ENCODE peak calls at places on chromosomes 11 and 22, in four cellular contexts. F, O, I and D are unnamed samples.

GRCh38 chr11:107651672-107652071 is 60.2 kb downstream of the SLN start:
- DNase-seq in I (no peak), O (peak; percentile 29), F (peak; percentile 16), D (no peak)

GRCh38 chr11:33116535-33116934 is 44.7 kb downstream of the CSTF3 start:
- DNase-seq in F (no peak), I (no peak), O (peak; percentile 79), D (peak; percentile 83)

GRCh38 chr11:85823816-85824215 is 12.9 kb upstream of the SYTL2 start:
- DNase-seq in O (no peak), I (no peak), F (no peak), D (no peak)

GRCh38 chr22:23293720-23294119 is 113.4 kb downstream of the BCR start:
- DNase-seq in I (no peak), F (no peak), O (no peak), D (no peak)

GRCh38 chr11:19241260-19242183 is 777 bp upstream of the E2F8 start:
- DNase-seq in F (peak; percentile 80), O (peak; percentile 63), I (no peak), D (no peak)

GRCh38 chr11:128042290-128042751 is 545.0 kb downstream of the ETS1 start:
- DNase-seq in O (peak; percentile 34), I (no peak), F (no peak), D (no peak)

GRCh38 chr11:35746356-35747153 is 84.0 kb downstream of the TRIM44 start:
- DNase-seq in I (no peak), F (no peak), O (no peak), D (no peak)

GRCh38 chr11:76910620-76911414 is 50.1 kb downstream of the ACER3 start:
- DNase-seq in O (no peak), F (no peak), I (peak; percentile 20), D (no peak)

GRCh38 chr11:117691501-117691900 is 105.5 kb downstream of the DSCAML1 start:
- DNase-seq in F (no peak), I (no peak), O (peak; percentile 27), D (no peak)

GRCh38 chr22:49400136-49400865 is 427.4 kb downstream of the BRD1 start:
- DNase-seq in O (peak; percentile 19), I (no peak), F (no peak), D (no peak)

GRCh38 chr11:34866375-34866774 is 49.8 kb downstream of the APIP start:
- DNase-seq in I (no peak), F (no peak), O (no peak), D (no peak)

GRCh38 chr11:78192911-78193341 is 4.2 kb downstream of the USP35 start:
- DNase-seq in F (no peak), O (no peak), I (no peak), D (no peak)

GRCh38 chr22:32324505-32325415 is 32.9 kb upstream of the RFPL3 start:
- DNase-seq in I (no peak), O (no peak), F (no peak), D (no peak)

GRCh38 chr22:49300951-49301397 is 526.7 kb downstream of the BRD1 start:
- DNase-seq in O (no peak), I (peak; percentile 6), F (no peak), D (no peak)

GRCh38 chr11:95739526-95739925 is 50.1 kb downstream of the FAM76B start:
- DNase-seq in I (no peak), F (no peak), O (no peak), D (no peak)

GRCh38 chr11:124872741-124873140 is 7.5 kb downstream of the ROBO3 start:
- DNase-seq in I (no peak), O (no peak), F (peak; percentile 53), D (no peak)

GRCh38 chr11:124872280-124872679 is 7.0 kb downstream of the ROBO3 start:
- DNase-seq in O (no peak), F (no peak), I (no peak), D (no peak)

GRCh38 chr11:124875401-124875800 is 10.2 kb downstream of the ROBO3 start:
- DNase-seq in F (no peak), I (no peak), O (no peak), D (no peak)

GRCh38 chr11:124874571-124875255 is 9.5 kb downstream of the ROBO3 start:
- DNase-seq in I (no peak), F (no peak), O (no peak), D (no peak)

GRCh38 chr11:124873980-124874379 is 8.7 kb downstream of the ROBO3 start:
- DNase-seq in I (no peak), F (no peak), O (no peak), D (no peak)
- H3K27me3 ChIP-seq in I (no peaks in the 10 kb centered on the region), F (peaks cover 68% of the 10 kb centered on the region), O (peaks cover under 1% of the 10 kb centered on the region), D (peaks cover 24% of the 10 kb centered on the region)

DNA sequence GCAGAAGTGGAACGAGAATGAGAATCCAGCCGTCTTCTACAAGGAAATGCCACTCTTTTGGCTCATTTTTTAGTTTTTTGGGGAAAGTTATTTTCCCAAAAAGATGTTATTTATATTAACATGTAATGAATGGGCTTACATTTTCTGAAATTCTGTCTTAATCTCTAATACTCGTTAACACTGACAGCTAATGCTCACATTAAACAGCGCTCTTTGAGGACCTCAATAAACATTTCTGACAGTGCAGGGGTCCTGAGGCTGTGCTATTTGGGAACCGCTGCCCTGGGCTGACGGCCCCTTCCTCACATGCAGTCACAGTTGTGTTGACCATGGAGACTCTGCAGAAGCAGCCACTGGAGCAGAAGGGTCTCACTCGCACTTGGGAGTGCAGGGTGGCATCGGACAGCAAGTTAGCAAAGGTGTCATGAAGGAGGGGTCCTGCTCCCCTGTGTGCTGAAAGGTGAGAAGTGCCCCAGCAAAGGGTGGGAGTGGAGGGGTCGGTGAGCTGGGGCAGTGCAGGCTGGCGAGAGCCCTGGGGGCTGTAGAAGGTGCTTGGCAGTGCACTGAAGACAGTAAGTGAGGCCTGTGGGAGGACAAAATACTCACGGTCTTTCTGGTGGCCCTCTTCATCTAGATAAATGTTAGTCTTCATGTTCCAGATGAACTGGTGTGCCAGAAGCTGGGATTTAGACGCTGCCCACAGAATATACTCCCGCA is 53.1 kb upstream of the SERPIND1 start:
- DNase-seq in F (no peak), I (no peak), O (no peak), D (no peak)
- TF ChIP-seq CTCF in F (no peak), I (no peak), O (no peak), D (no peak)

DNA sequence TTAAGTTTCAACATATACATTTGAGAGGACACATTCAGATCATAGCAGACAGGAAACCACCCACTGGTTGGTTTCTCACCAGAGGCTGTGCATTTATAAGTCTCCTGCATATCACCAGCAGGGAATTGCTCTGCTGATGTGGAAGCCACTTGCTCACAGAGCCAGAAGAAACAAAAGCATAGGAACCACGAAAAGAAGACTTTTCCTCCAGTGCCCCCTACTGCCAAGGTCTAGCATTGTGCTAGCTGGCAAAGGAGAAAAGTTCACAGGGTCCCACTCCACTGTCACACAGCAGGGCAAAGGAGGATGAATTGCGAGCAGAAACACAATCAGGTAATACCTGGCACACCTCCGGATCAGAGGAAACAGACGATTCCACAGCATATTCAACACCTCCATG is 28.9 kb upstream of the ISX start:
- DNase-seq in I (no peak), F (peak; percentile 65), O (peak; percentile 15), D (no peak)
- H3K27me3 ChIP-seq in I (no peaks in the 10 kb centered on the region), F (no peaks in the 10 kb centered on the region), O (no peaks in the 10 kb centered on the region), D (no peaks in the 10 kb centered on the region)

GRCh38 chr11:92861641-92862040 is 107.8 kb upstream of the MTNR1B start:
- DNase-seq in F (peak; percentile 27), I (no peak), O (no peak), D (no peak)
- TF ChIP-seq CTCF in F (peak; percentile 60), I (no peak), O (no peak), D (peak; percentile 4)

DNA sequence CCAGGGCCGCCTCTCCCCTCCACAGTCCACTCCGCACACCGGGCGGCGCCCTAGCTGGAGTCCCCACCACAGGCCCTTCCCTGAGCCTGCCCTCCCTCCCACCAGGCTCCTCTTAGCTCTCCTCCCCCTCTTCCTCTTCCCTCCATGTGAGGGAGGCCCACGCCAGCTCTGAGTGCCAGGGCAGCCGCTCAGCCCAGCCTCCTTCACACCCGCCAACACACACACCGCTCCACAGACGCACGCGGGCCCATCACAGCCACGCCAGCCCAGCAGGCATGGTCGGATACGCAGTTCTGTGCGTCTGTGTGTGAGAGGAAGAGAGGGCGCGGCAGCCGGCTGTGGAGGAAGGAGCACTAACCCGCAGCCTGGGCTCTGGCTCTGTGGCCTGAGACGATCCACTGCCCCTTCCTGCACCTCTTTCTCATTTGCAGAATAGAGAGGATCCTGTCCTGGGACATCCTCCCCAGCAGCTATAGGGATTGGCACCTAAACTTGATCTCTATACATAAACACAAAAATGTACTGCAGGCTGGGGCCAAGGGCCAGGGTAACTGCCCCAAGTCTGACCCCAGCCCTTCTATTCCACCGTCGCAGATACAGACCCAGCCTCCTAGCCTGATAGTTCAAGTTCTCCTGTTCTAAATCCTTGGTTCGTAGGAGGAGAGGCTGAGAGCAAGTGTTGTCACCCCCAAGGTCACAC is 3.5 kb downstream of the CHRM4 start:
- DNase-seq in I (no peak), F (no peak), O (no peak), D (no peak)
- H3K27me3 ChIP-seq in I (no peaks in the 10 kb centered on the region), F (peaks cover 64% of the 10 kb centered on the region), O (peaks cover 29% of the 10 kb centered on the region), D (peaks cover 28% of the 10 kb centered on the region)